ENCODE peak calls at places on chromosomes 11 and 22, in seven cellular contexts. R is heart left ventricle, P is endothelial cell of umbilical vein, Z is PC-3, N is brain microvascular endothelial cell, D is HCT116, Q is foreskin fibroblast. W is an unnamed sample.

GRCh38 chr22:30277547-30278344 is 11.1 kb upstream of the OSM start:
- DNase-seq in P (peak; percentile 89), R (no peak), Z (peak; percentile 41), Q (peak; percentile 75), D (no peak), N (peak; percentile 49), W (peak; percentile 82)

GRCh38 chr11:114986365-114986764 is 308.0 kb downstream of the NXPE2 start:
- DNase-seq in N (no peak), R (no peak), Q (no peak), Z (no peak), D (no peak), P (no peak), W (no peak)

GRCh38 chr11:71256080-71256479 is 3.7 kb upstream of the SHANK2 start:
- DNase-seq in N (no peak), P (no peak), D (no peak), R (no peak), Q (no peak), Z (peak; percentile 13), W (no peak)

GRCh38 chr22:39897841-39898240 is 3.0 kb upstream of the GRAP2 start:
- DNase-seq in R (no peak), N (no peak), Z (no peak), Q (no peak), P (no peak), D (no peak), W (no peak)

GRCh38 chr11:115606223-115607220 is 102.3 kb upstream of the CADM1 start:
- DNase-seq in N (peak; percentile 9), Q (no peak), D (no peak), Z (no peak), P (no peak), R (peak; percentile 76), W (peak; percentile 43)

GRCh38 chr11:101442171-101442570 is 141.6 kb downstream of the TRPC6 start:
- DNase-seq in R (no peak), Z (peak; percentile 51), N (peak; percentile 84), P (no peak), D (no peak), Q (peak; percentile 74), W (peak; percentile 65)

GRCh38 chr11:78229106-78229505 is 40.4 kb downstream of the USP35 start:
- DNase-seq in P (no peak), Q (no peak), R (no peak), Z (no peak), N (no peak), D (no peak), W (no peak)

GRCh38 chr22:20862540-20862939 is 3.7 kb downstream of the SNAP29 start:
- DNase-seq in Q (no peak), N (no peak), D (no peak), P (no peak), R (no peak), Z (no peak), W (no peak)

GRCh38 chr22:19750666-19751490 is 9.7 kb upstream of the TBX1 start:
- DNase-seq in Z (peak; percentile 66), R (no peak), P (no peak), N (peak; percentile 14), Q (no peak), D (no peak), W (peak; percentile 47)

GRCh38 chr11:1270476-1270875 is 39.0 kb downstream of the TOLLIP start:
- DNase-seq in D (no peak), Z (no peak), R (no peak), Q (no peak), P (no peak), N (no peak), W (no peak)

GRCh38 chr22:26302726-26303125 is 126.3 kb upstream of the ASPHD2 start:
- DNase-seq in Z (no peak), P (no peak), N (no peak), R (no peak), Q (no peak), D (no peak), W (no peak)

GRCh38 chr11:130652671-130653335 is 204.4 kb downstream of the ADAMTS15 start:
- DNase-seq in N (no peak), Z (no peak), P (no peak), Q (peak; percentile 92), D (no peak), R (no peak), W (peak; percentile 78)

GRCh38 chr11:92843455-92843854 is 126.0 kb upstream of the MTNR1B start:
- DNase-seq in D (no peak), Q (no peak), Z (no peak), P (no peak), R (no peak), N (no peak), W (no peak)

GRCh38 chr11:124899376-124900145 is 1.9 kb upstream of the ROBO4 start:
- DNase-seq in Q (peak; percentile 53), D (no peak), N (no peak), P (peak; percentile 56), Z (peak; percentile 55), R (no peak), W (peak; percentile 14)

GRCh38 chr11:2077061-2077802 is 62.0 kb downstream of the IGF2 start:
- DNase-seq in D (no peak), P (peak; percentile 86), R (no peak), Z (peak; percentile 91), N (peak; percentile 76), Q (peak; percentile 79), W (peak; percentile 74)

GRCh38 chr11:104076455-104076854 is 40.0 kb downstream of the DDI1 start:
- DNase-seq in D (no peak), Q (no peak), R (no peak), N (no peak), P (no peak), Z (no peak), W (no peak)

GRCh38 chr11:104164028-104164520 is at the start of gene PDGFD:
- DNase-seq in R (peak; percentile 73), Q (peak; percentile 74), D (no peak), N (peak; percentile 41), Z (peak; percentile 67), P (peak; percentile 89), W (peak; percentile 59)

GRCh38 chr11:109015283-109015682 is 350.4 kb downstream of the DDX10 start:
- DNase-seq in D (no peak), P (peak; percentile 64), Z (peak; percentile 91), N (peak; percentile 70), Q (peak; percentile 55), R (no peak), W (peak; percentile 84)

GRCh38 chr11:32113637-32114203 is 22.8 kb downstream of the RCN1 start:
- DNase-seq in Q (no peak), Z (no peak), D (no peak), N (no peak), R (no peak), P (no peak), W (no peak)

GRCh38 chr11:73760066-73760679 is 701 bp downstream of the RAB6A start:
- DNase-seq in D (no peak), R (peak; percentile 56), N (no peak), Z (peak; percentile 13), Q (peak; percentile 67), P (peak; percentile 49), W (peak; percentile 46)

GRCh38 chr11:11243790-11244469 is 109.1 kb downstream of the CSNK2A3 start:
- DNase-seq in Z (no peak), P (peak; percentile 34), R (peak; percentile 67), D (no peak), N (peak; percentile 16), Q (no peak), W (peak; percentile 12)

GRCh38 chr11:65432686-65433582 is 10.3 kb downstream of the NEAT1 start:
- DNase-seq in Q (peak; percentile 49), N (no peak), R (no peak), Z (peak; percentile 62), D (no peak), P (peak; percentile 50), W (peak; percentile 54)

GRCh38 chr11:65433657-65434056 is 11.1 kb downstream of the NEAT1 start:
- DNase-seq in Z (no peak), N (no peak), Q (peak; percentile 13), P (no peak), D (no peak), R (no peak), W (peak; percentile 29)

GRCh38 chr11:65431452-65432132 is 9.0 kb downstream of the NEAT1 start:
- DNase-seq in R (no peak), P (peak; percentile 35), Z (no peak), N (no peak), D (no peak), Q (peak; percentile 30), W (peak; percentile 44)

GRCh38 chr11:65430406-65431217 is 8.0 kb downstream of the NEAT1 start:
- DNase-seq in N (peak; percentile 34), P (peak; percentile 60), R (no peak), D (no peak), Q (peak; percentile 64), Z (peak; percentile 26), W (peak; percentile 76)

GRCh38 chr11:65432133-65432650 is 9.6 kb downstream of the NEAT1 start:
- DNase-seq in D (no peak), Z (no peak), N (no peak), P (peak; percentile 26), R (no peak), Q (peak; percentile 14), W (no peak)
- H3K4me3 ChIP-seq in D (no peak overlapping the region), Z (no peak overlapping the region), N (peak overlapping the region; percentile 24), P (no peak overlapping the region), R (peak overlapping the region; percentile 93), Q (peak overlapping the region; percentile 82), W (peak overlapping the region; percentile 1)

DNA sequence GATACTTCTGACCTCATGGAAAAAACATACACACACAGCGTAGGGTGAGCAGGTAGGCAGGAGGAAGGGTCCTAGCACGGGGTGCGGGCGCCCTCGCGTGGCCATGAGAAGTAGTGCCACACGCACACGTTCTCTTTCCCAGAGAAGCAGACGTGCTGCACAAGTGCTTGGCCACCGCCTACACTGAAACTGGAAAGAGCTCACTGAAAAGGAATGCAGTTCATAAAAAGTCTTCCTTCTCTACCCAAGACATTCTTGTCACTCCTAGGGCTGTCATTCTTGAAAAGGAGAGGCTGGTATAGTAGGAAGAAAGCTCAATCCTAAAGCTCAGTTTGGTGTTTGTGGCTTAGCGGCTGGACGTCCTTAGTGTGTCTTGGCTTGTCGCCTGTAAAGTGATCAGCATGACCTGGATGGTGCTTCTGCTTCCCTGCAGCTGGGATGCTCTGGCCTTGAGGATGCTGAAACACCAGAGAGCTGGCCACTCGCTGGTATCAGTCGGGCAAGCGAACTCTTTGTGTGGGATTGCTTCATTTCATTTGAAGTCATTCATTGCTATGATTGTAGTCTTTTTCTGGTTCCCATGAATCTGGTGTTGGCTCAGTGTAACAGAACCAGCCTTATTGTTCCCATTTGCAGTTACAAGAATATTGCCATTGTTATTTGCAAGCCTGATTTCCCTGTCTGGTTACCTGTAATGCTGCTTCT is 303.8 kb downstream of the NTM start:
- DNase-seq in N (peak; percentile 86), Z (peak; percentile 79), D (peak; percentile 3), P (peak; percentile 62), R (peak; percentile 54), Q (peak; percentile 90), W (peak; percentile 80)
- TF ChIP-seq CTCF in N (peak; percentile 99), Z (peak; percentile 96), D (peak; percentile 83), P (peak; percentile 96), R (peak; percentile 95), Q (peak; percentile 92), W (peak; percentile 97)

DNA sequence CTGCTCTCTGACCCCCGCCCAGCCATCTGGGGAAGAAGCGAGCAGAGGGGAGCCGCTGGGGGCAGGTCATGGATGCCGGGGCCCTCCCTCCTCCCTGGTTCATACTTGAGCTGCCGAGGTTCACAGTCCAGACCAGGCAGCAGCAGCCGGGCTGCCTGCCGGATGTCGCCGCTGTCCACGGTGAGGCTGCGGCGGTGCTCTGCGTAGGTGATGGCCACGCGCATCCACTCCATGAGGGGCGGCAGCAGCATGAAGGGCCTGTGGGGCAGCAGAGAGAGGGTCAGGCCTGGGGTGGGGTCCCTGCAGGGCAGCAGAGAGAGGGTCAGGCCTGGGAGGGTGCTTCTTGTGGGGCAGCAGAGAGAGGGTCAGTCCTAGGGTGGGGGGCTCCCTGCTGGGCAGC is 67.6 kb downstream of the NAT10 start:
- DNase-seq in N (no peak), R (no peak), D (no peak), Z (no peak), Q (no peak), P (no peak), W (no peak)
- H3K4me3 ChIP-seq in N (no peak overlapping the region), R (no peak overlapping the region), D (no peak overlapping the region), Z (no peak overlapping the region), Q (no peak overlapping the region), P (no peak overlapping the region), W (no peak overlapping the region)

GRCh38 chr22:50190182-50190951 is 4.7 kb downstream of the TRABD start:
- DNase-seq in P (peak; percentile 46), Q (peak; percentile 78), D (peak; percentile 60), R (peak; percentile 78), Z (peak; percentile 62), N (no peak), W (peak; percentile 55)
- TF ChIP-seq CTCF in P (peak; percentile 48), Q (peak; percentile 31), D (peak; percentile 36), R (peak; percentile 44), Z (peak; percentile 50), N (peak; percentile 55), W (peak; percentile 50)

W was measured in astrocyte of the spinal cord.